ENCODE peak calls at places on chromosome 20, in five cellular contexts. One of them, this sample, is unnamed.

GRCh38 chr20:62791301-62792181 is 4.7 kb upstream of the MRGBP start:
- DNase-seq in colonic mucosa: peak; percentile 82
- DNase-seq in NCI-H526 treated with DMSO at 0.1 percent for 48 hours: peak; percentile 89
- DNase-seq in D341Med: peak; percentile 83
- DNase-seq in Right ventricle myocardium superior: peak; percentile 85
- DNase-seq in this sample: no peak

GRCh38 chr20:5844063-5844681 is 94.0 kb downstream of the SHLD1 start:
- DNase-seq in D341Med: no peak
- DNase-seq in NCI-H526 treated with DMSO at 0.1 percent for 48 hours: no peak
- DNase-seq in Right ventricle myocardium superior: no peak
- DNase-seq in colonic mucosa: no peak
- DNase-seq in this sample: no peak

GRCh38 chr20:39812116-39812515 is 850.0 kb downstream of the DHX35 start:
- DNase-seq in NCI-H526 treated with DMSO at 0.1 percent for 48 hours: no peak
- DNase-seq in D341Med: no peak
- DNase-seq in Right ventricle myocardium superior: no peak
- DNase-seq in colonic mucosa: no peak
- DNase-seq in this sample: no peak

GRCh38 chr20:4795394-4795793 is 73.7 kb downstream of the PRND start:
- DNase-seq in D341Med: no peak
- DNase-seq in NCI-H526 treated with DMSO at 0.1 percent for 48 hours: no peak
- DNase-seq in Right ventricle myocardium superior: no peak
- DNase-seq in colonic mucosa: no peak
- DNase-seq in this sample: no peak

GRCh38 chr20:6384368-6384767 is 261.5 kb upstream of the FERMT1 start:
- DNase-seq in NCI-H526 treated with DMSO at 0.1 percent for 48 hours: no peak
- DNase-seq in Right ventricle myocardium superior: no peak
- DNase-seq in D341Med: no peak
- DNase-seq in colonic mucosa: no peak
- DNase-seq in this sample: no peak

GRCh38 chr20:45012682-45013302 is 46.5 kb downstream of the STK4 start:
- DNase-seq in D341Med: no peak
- DNase-seq in NCI-H526 treated with DMSO at 0.1 percent for 48 hours: no peak
- DNase-seq in colonic mucosa: no peak
- DNase-seq in Right ventricle myocardium superior: no peak
- DNase-seq in this sample: no peak

GRCh38 chr20:42193119-42193518 is 574.9 kb upstream of the CHD6 start:
- DNase-seq in Right ventricle myocardium superior: no peak
- DNase-seq in D341Med: no peak
- DNase-seq in colonic mucosa: no peak
- DNase-seq in NCI-H526 treated with DMSO at 0.1 percent for 48 hours: no peak
- DNase-seq in this sample: no peak

GRCh38 chr20:61570796-61571195 is 318.7 kb downstream of the CDH4 start:
- DNase-seq in NCI-H526 treated with DMSO at 0.1 percent for 48 hours: no peak
- DNase-seq in colonic mucosa: no peak
- DNase-seq in D341Med: no peak
- DNase-seq in Right ventricle myocardium superior: no peak
- DNase-seq in this sample: no peak

This sample was measured in mucosa of descending colon.